ENCODE peak calls at places on chromosomes 11 and 22, in ten cellular contexts. L is nephron progenitor cell, A is Calu3, C is bronchial epithelial cell, O is Peyer's patch, F is fibroblast of mammary gland, P is prostate gland, W is cardiac fibroblast, G is HepG2, T is esophagus squamous epithelium. R is an unnamed sample.

GRCh38 chr11:76048763-76049162 is 157.5 kb downstream of the WNT11 start:
- DNase-seq in L (peak; percentile 15), A (no peak), C (no peak), O (peak; percentile 20), F (peak; percentile 22), P (no peak), W (no peak), G (no peak), T (no peak), R (no peak)

GRCh38 chr11:75399344-75400109 is at the start of gene RPS3:
- DNase-seq in L (peak; percentile 87), A (peak; percentile 89), C (peak; percentile 84), O (peak; percentile 95), F (peak; percentile 88), P (peak; percentile 92), W (peak; percentile 92), G (peak; percentile 88), T (peak; percentile 52), R (peak; percentile 86)

GRCh38 chr22:33785283-33785991 is 134.8 kb downstream of the LARGE1 start:
- DNase-seq in L (no peak), A (no peak), C (peak; percentile 93), O (no peak), F (peak; percentile 86), P (no peak), W (peak; percentile 85), G (peak; percentile 8), T (no peak), R (no peak)

GRCh38 chr11:68021167-68021787 is 9.2 kb upstream of the NDUFS8 start:
- DNase-seq in L (no peak), A (peak; percentile 83), C (no peak), O (no peak), F (no peak), P (no peak), W (no peak), G (no peak), T (no peak), R (no peak)

GRCh38 chr11:75201771-75202170 is 38.8 kb upstream of the TPBGL start:
- DNase-seq in L (no peak), A (no peak), C (no peak), O (no peak), F (no peak), P (no peak), W (no peak), G (no peak), T (no peak), R (no peak)

GRCh38 chr22:30701872-30702271 is 7.2 kb downstream of the OSBP2 start:
- DNase-seq in L (no peak), A (no peak), C (peak; percentile 23), O (no peak), F (peak; percentile 35), P (no peak), W (peak; percentile 33), G (no peak), T (no peak), R (no peak)

GRCh38 chr11:118265954-118266353 is 1.9 kb upstream of the MPZL2 start:
- DNase-seq in L (no peak), A (peak; percentile 39), C (peak; percentile 80), O (no peak), F (no peak), P (peak; percentile 86), W (no peak), G (no peak), T (no peak), R (no peak)

GRCh38 chr11:2301631-2302272 is at the start of the genes C11orf21 and TSPAN32:
- DNase-seq in L (no peak), A (no peak), C (no peak), O (peak; percentile 82), F (no peak), P (no peak), W (no peak), G (peak; percentile 27), T (no peak), R (peak; percentile 67)

GRCh38 chr11:79963886-79964660 is 523.2 kb upstream of the TENM4 start:
- DNase-seq in L (peak; percentile 4), A (no peak), C (no peak), O (no peak), F (no peak), P (no peak), W (no peak), G (no peak), T (no peak), R (no peak)

GRCh38 chr11:57812634-57813033 is 51.0 kb downstream of the CTNND1 start:
- DNase-seq in L (no peak), A (no peak), C (no peak), O (no peak), F (no peak), P (no peak), W (no peak), G (no peak), T (no peak), R (no peak)

GRCh38 chr11:80773919-80774318 is 1333.1 kb upstream of the TENM4 start:
- DNase-seq in L (no peak), A (no peak), C (no peak), O (no peak), F (no peak), P (no peak), W (no peak), G (no peak), T (no peak), R (no peak)

GRCh38 chr22:44686873-44687600 is 15.0 kb upstream of the PRR5 start:
- DNase-seq in L (no peak), A (no peak), C (peak; percentile 41), O (no peak), F (no peak), P (no peak), W (no peak), G (peak; percentile 52), T (no peak), R (no peak)

GRCh38 chr11:123859731-123860130 is 25.7 kb downstream of the TMEM225 start:
- DNase-seq in L (no peak), A (no peak), C (no peak), O (no peak), F (no peak), P (no peak), W (no peak), G (no peak), T (no peak), R (no peak)

GRCh38 chr11:118295199-118295598 is 9.3 kb upstream of the CD3E start:
- DNase-seq in L (no peak), A (no peak), C (no peak), O (no peak), F (no peak), P (no peak), W (no peak), G (no peak), T (no peak), R (no peak)

GRCh38 chr11:14418801-14419417 is 59.9 kb upstream of the RRAS2 start:
- DNase-seq in L (no peak), A (no peak), C (peak; percentile 61), O (no peak), F (peak; percentile 45), P (no peak), W (peak; percentile 55), G (peak; percentile 38), T (no peak), R (no peak)
- TF ChIP-seq CTCF in L (peak; percentile 8), A (no peak), C (peak; percentile 61), O (no peak), F (peak; percentile 40), P (peak; percentile 32), W (peak; percentile 41), G (peak; percentile 68), T (peak; percentile 62), R (no peak)

GRCh38 chr22:20153945-20154344 is 3.1 kb upstream of the CCDC188 start:
- DNase-seq in L (no peak), A (no peak), C (no peak), O (no peak), F (no peak), P (no peak), W (no peak), G (no peak), T (no peak), R (no peak)
- TF ChIP-seq CTCF in L (no peak), A (no peak), C (peak; percentile 0), O (no peak), F (no peak), P (no peak), W (no peak), G (peak; percentile 50), T (no peak), R (no peak)

GRCh38 chr11:95389427-95389826 is 158.4 kb upstream of the SESN3 start:
- DNase-seq in L (no peak), A (no peak), C (no peak), O (no peak), F (no peak), P (no peak), W (no peak), G (no peak), T (no peak), R (no peak)
- TF ChIP-seq CTCF in L (no peak), A (no peak), C (no peak), O (no peak), F (no peak), P (no peak), W (no peak), G (no peak), T (no peak), R (no peak)

DNA sequence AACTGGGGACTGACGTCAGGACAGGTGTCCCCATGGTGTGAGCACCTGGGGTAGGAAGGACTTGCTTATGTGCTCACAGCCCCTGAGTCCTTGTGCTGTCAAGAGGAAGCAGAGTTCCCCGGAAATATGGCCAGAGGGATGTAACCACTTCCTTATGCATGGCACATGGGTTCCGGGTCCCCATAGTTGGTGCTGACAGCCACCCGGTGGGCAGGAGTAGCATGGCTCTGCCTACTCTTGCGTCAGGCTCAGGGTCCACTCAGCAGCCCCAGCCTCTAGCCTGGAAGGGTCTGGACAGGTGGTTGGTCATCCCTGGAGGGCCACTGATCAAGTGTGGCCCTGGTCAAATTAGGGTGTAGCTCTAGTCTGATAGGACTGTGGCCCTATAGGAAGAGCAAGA is 42.8 kb upstream of the CCND1 start:
- DNase-seq in L (no peak), A (peak; percentile 34), C (no peak), O (no peak), F (peak; percentile 14), P (no peak), W (peak; percentile 13), G (no peak), T (no peak), R (no peak)
- TF ChIP-seq CTCF in L (no peak), A (no peak), C (no peak), O (no peak), F (no peak), P (no peak), W (no peak), G (no peak), T (no peak), R (no peak)

DNA sequence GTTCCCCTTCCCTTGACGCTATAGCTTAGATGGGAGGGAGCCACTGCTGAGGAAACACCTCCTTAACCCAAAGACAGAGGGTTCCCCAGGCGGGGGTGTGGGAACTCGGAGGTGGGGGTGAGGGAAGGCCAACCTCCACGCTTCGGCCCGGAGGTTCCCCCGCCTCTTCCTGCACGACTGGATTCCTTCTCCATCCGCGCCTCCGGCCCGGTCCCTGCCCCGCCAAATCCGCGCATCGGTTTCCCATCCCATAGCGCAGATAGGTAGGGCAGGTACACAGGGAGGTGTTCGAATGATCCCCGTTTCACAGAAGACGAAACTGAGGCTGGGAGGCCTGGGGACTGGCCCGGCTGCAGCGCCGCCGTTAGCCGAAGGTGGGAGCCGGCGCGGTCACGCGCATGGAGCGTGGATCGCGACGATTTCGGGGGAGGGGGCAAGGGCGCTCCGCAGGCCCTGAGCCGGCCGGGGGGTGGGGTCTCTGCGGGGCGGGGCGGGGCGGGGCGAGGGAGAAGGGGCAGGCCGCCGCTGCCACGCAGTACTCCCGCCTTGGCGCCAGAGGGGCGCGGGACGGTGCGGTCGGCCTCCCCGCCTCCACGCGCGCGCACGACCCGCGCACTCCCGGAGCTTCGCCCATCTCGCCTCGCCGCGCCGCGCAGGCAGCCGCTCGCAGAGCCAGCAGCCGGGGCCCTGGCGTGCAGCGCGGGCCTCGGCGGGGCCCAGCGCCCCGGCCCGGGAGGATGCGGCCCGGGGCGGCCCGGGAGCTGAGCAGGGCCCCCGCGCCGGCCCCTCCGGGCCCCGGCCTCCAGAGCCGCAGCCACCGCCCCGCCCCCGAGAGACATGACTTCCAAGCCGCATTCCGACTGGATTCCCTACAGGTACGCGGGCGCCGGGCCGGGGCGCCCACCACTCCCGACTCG is at the start of gene TUB:
- DNase-seq in L (peak; percentile 75), A (peak; percentile 16), C (no peak), O (no peak), F (peak; percentile 24), P (no peak), W (no peak), G (no peak), T (no peak), R (no peak)
- TF ChIP-seq CTCF in L (no peak), A (no peak), C (no peak), O (no peak), F (no peak), P (no peak), W (no peak), G (no peak), T (no peak), R (no peak)